ENCODE peak calls at places on chromosomes 12 and 14, in four cellular contexts. H is stimulated activated CD8-positive, alpha-beta memory T cell treated with anti-CD3 and anti-CD28 coated beads, Interleukin-2, amount 100 ng/mL, for 48 hours; E is H9; M is activated CD4-positive, alpha-beta T cell treated with anti-CD3 and anti-CD28 coated beads for 24 hours. J is an unnamed sample.

GRCh38 chr12:64903738-64904137 is 79.3 kb downstream of the TBC1D30 start:
- DNase-seq in M (no peak), H (no peak), E (no peak), J (no peak)

GRCh38 chr12:6536894-6537579 is 2.7 kb downstream of the GAPDH start:
- DNase-seq in H (no peak), E (peak), M (no peak), J (no peak)

GRCh38 chr14:36505193-36505815 is 14.7 kb downstream of the NKX2-1 start:
- DNase-seq in H (no peak), M (no peak), E (peak), J (no peak)

GRCh38 chr14:64193821-64194220 is 100.3 kb downstream of the ESR2 start:
- DNase-seq in M (no peak), E (no peak), H (no peak), J (no peak)

GRCh38 chr12:131209082-131210070 is 255.7 kb downstream of the ADGRD1 start:
- DNase-seq in H (no peak), E (peak), M (no peak), J (no peak)

GRCh38 chr12:41972196-41972994 is 172.3 kb downstream of the GXYLT1 start:
- DNase-seq in H (no peak), M (no peak), E (no peak), J (no peak)

GRCh38 chr12:116087962-116088361 is 189.5 kb downstream of the MED13L start:
- DNase-seq in H (no peak), E (no peak), M (no peak), J (peak)

GRCh38 chr12:57233357-57234232 is 4.1 kb downstream of the SHMT2 start:
- DNase-seq in M (no peak), H (no peak), E (no peak), J (no peak)

GRCh38 chr14:67241416-67242362 is at the start of gene PALS1:
- DNase-seq in E (no peak), M (peak), H (no peak), J (peak)

GRCh38 chr12:128180166-128180565 is 86.8 kb upstream of the TMEM132C start:
- DNase-seq in E (no peak), M (no peak), H (no peak), J (no peak)

GRCh38 chr14:60656755-60657608 is 7.7 kb upstream of the SIX1 start:
- DNase-seq in E (peak), M (no peak), H (no peak), J (peak)

GRCh38 chr12:4984971-4985370 is 58.7 kb upstream of the KCNA5 start:
- DNase-seq in E (no peak), M (no peak), H (no peak), J (no peak)

GRCh38 chr12:115507951-115508722 is 769.4 kb downstream of the MED13L start:
- DNase-seq in H (no peak), M (no peak), E (peak), J (no peak)

GRCh38 chr14:89012272-89013097 is 188.0 kb downstream of the TTC8 start:
- DNase-seq in M (no peak), H (no peak), E (no peak), J (no peak)

GRCh38 chr12:14991069-14991468 is 18.2 kb downstream of the PDE6H start:
- DNase-seq in E (no peak), M (no peak), H (no peak), J (no peak)

GRCh38 chr14:64440494-64440893 is 24.8 kb upstream of the AKAP5 start:
- DNase-seq in H (no peak), E (no peak), M (no peak), J (no peak)

GRCh38 chr14:32513571-32514009 is 184.5 kb downstream of the AKAP6 start:
- DNase-seq in M (no peak), H (no peak), E (no peak), J (no peak)

GRCh38 chr14:104550849-104551728 is 28.5 kb upstream of the C14orf180 start:
- DNase-seq in H (no peak), E (no peak), M (no peak), J (no peak)

GRCh38 chr12:25972783-25973182 is 14.3 kb downstream of the RASSF8 start:
- DNase-seq in E (no peak), M (no peak), H (no peak), J (no peak)

GRCh38 chr12:90036641-90037040 is 328.0 kb upstream of the ATP2B1 start:
- DNase-seq in M (no peak), E (no peak), H (no peak), J (no peak)

GRCh38 chr14:101495284-101495683 is 66.0 kb upstream of the DIO3 start:
- DNase-seq in E (peak), M (no peak), H (no peak), J (no peak)

GRCh38 chr12:80188566-80188965 is 89.2 kb downstream of the OTOGL start:
- DNase-seq in H (no peak), M (no peak), E (no peak), J (no peak)

GRCh38 chr12:101039848-101040531 is 170.0 kb downstream of the SLC5A8 start:
- DNase-seq in E (no peak), H (no peak), M (no peak), J (no peak)

GRCh38 chr14:31326111-31326510 is 94.2 kb downstream of the HEATR5A start:
- DNase-seq in M (no peak), H (no peak), E (no peak), J (no peak)

GRCh38 chr12:12786716-12787601 is 1.5 kb downstream of the APOLD1 start:
- DNase-seq in M (peak), E (peak), H (peak), J (peak)

GRCh38 chr12:12899530-12900380 is 8.4 kb downstream of the GPRC5A start:
- DNase-seq in E (no peak), H (no peak), M (peak), J (no peak)

GRCh38 chr12:125079943-125080645 is 14.9 kb downstream of the AACS start:
- DNase-seq in M (no peak), E (no peak), H (no peak), J (no peak)

GRCh38 chr12:116310082-116310481 is 32.6 kb upstream of the MED13L start:
- DNase-seq in E (no peak), M (no peak), H (no peak), J (no peak)

GRCh38 chr14:104134061-104134965 is 4.1 kb upstream of the KIF26A start:
- DNase-seq in H (no peak), E (peak), M (no peak), J (no peak)

GRCh38 chr12:111274820-111275219 is 94.1 kb downstream of the PHETA1 start:
- DNase-seq in M (no peak), E (no peak), H (no peak), J (no peak)